ENCODE peak calls at places on chromosomes 13 and 19, in ten cellular contexts. One of them, this sample, is unnamed.

GRCh38 chr13:45851171-45851889 is at the start of gene SIAH3:
- DNase-seq in HTR-8/SVneo: no peak
- DNase-seq in left lung: peak; percentile 74
- DNase-seq in mucosa of gallbladder: no peak
- DNase-seq in thoracic aorta: no peak
- DNase-seq in SW 1271: no peak
- DNase-seq in HEK293T: no peak
- DNase-seq in HFF-Myc: no peak
- DNase-seq in neural crest cell: no peak
- DNase-seq in RCC 7860: no peak
- DNase-seq in this sample: no peak

GRCh38 chr19:30543243-30543945 is 171.2 kb downstream of the ZNF536 start:
- DNase-seq in HTR-8/SVneo: no peak
- DNase-seq in left lung: no peak
- DNase-seq in mucosa of gallbladder: no peak
- DNase-seq in thoracic aorta: no peak
- DNase-seq in SW 1271: no peak
- DNase-seq in HEK293T: no peak
- DNase-seq in HFF-Myc: no peak
- DNase-seq in neural crest cell: no peak
- DNase-seq in RCC 7860: no peak
- DNase-seq in this sample: no peak

GRCh38 chr19:2391118-2391725 is 31.2 kb downstream of the TMPRSS9 start:
- DNase-seq in HTR-8/SVneo: peak; percentile 53
- DNase-seq in left lung: no peak
- DNase-seq in mucosa of gallbladder: peak; percentile 37
- DNase-seq in thoracic aorta: no peak
- DNase-seq in SW 1271: peak; percentile 68
- DNase-seq in HEK293T: peak; percentile 59
- DNase-seq in HFF-Myc: peak; percentile 65
- DNase-seq in neural crest cell: no peak
- DNase-seq in RCC 7860: peak; percentile 52
- DNase-seq in this sample: no peak

GRCh38 chr13:93561553-93561952 is 334.9 kb downstream of the GPC6 start:
- DNase-seq in HTR-8/SVneo: no peak
- DNase-seq in left lung: no peak
- DNase-seq in mucosa of gallbladder: no peak
- DNase-seq in thoracic aorta: no peak
- DNase-seq in SW 1271: no peak
- DNase-seq in HEK293T: no peak
- DNase-seq in HFF-Myc: no peak
- DNase-seq in neural crest cell: no peak
- DNase-seq in RCC 7860: no peak
- DNase-seq in this sample: no peak

GRCh38 chr19:1223018-1223855 is 14.6 kb downstream of the CBARP start:
- DNase-seq in HTR-8/SVneo: peak; percentile 43
- DNase-seq in left lung: no peak
- DNase-seq in mucosa of gallbladder: no peak
- DNase-seq in thoracic aorta: no peak
- DNase-seq in SW 1271: peak; percentile 21
- DNase-seq in HEK293T: peak; percentile 65
- DNase-seq in HFF-Myc: no peak
- DNase-seq in neural crest cell: no peak
- DNase-seq in RCC 7860: peak; percentile 34
- DNase-seq in this sample: no peak

GRCh38 chr19:5244351-5244750 is 96.3 kb downstream of the PTPRS start:
- DNase-seq in HTR-8/SVneo: no peak
- DNase-seq in left lung: no peak
- DNase-seq in mucosa of gallbladder: no peak
- DNase-seq in thoracic aorta: no peak
- DNase-seq in SW 1271: no peak
- DNase-seq in HEK293T: no peak
- DNase-seq in HFF-Myc: no peak
- DNase-seq in neural crest cell: no peak
- DNase-seq in RCC 7860: no peak
- DNase-seq in this sample: no peak

GRCh38 chr19:1811472-1811894 is 593 bp downstream of the ATP8B3 start:
- DNase-seq in HTR-8/SVneo: peak; percentile 70
- DNase-seq in left lung: peak; percentile 91
- DNase-seq in mucosa of gallbladder: peak; percentile 71
- DNase-seq in thoracic aorta: peak; percentile 58
- DNase-seq in SW 1271: peak; percentile 84
- DNase-seq in HEK293T: no peak
- DNase-seq in HFF-Myc: no peak
- DNase-seq in neural crest cell: no peak
- DNase-seq in RCC 7860: peak; percentile 95
- DNase-seq in this sample: peak; percentile 82

GRCh38 chr13:43348397-43348796 is 325.0 kb downstream of the DNAJC15 start:
- DNase-seq in HTR-8/SVneo: no peak
- DNase-seq in left lung: no peak
- DNase-seq in mucosa of gallbladder: no peak
- DNase-seq in thoracic aorta: no peak
- DNase-seq in SW 1271: no peak
- DNase-seq in HEK293T: no peak
- DNase-seq in HFF-Myc: no peak
- DNase-seq in neural crest cell: no peak
- DNase-seq in RCC 7860: peak; percentile 18
- DNase-seq in this sample: no peak

GRCh38 chr13:40130871-40131636 is 475.6 kb downstream of the COG6 start:
- DNase-seq in HTR-8/SVneo: no peak
- DNase-seq in left lung: no peak
- DNase-seq in mucosa of gallbladder: no peak
- DNase-seq in thoracic aorta: no peak
- DNase-seq in SW 1271: peak; percentile 10
- DNase-seq in HEK293T: no peak
- DNase-seq in HFF-Myc: no peak
- DNase-seq in neural crest cell: no peak
- DNase-seq in RCC 7860: peak; percentile 78
- DNase-seq in this sample: no peak

GRCh38 chr19:51514866-51515481 is 13.4 kb upstream of the SIGLEC12 start:
- DNase-seq in HTR-8/SVneo: peak; percentile 54
- DNase-seq in left lung: no peak
- DNase-seq in mucosa of gallbladder: peak; percentile 26
- DNase-seq in thoracic aorta: no peak
- DNase-seq in SW 1271: peak; percentile 43
- DNase-seq in HEK293T: peak; percentile 46
- DNase-seq in HFF-Myc: peak; percentile 37
- DNase-seq in neural crest cell: peak; percentile 6
- DNase-seq in RCC 7860: peak; percentile 17
- DNase-seq in this sample: no peak

GRCh38 chr19:17006579-17006978 is 20.0 kb downstream of the CPAMD8 start:
- DNase-seq in HTR-8/SVneo: no peak
- DNase-seq in left lung: peak; percentile 2
- DNase-seq in mucosa of gallbladder: no peak
- DNase-seq in thoracic aorta: no peak
- DNase-seq in SW 1271: no peak
- DNase-seq in HEK293T: no peak
- DNase-seq in HFF-Myc: no peak
- DNase-seq in neural crest cell: no peak
- DNase-seq in RCC 7860: no peak
- DNase-seq in this sample: no peak

GRCh38 chr13:26022538-26023292 is 29.1 kb downstream of the SHISA2 start:
- DNase-seq in HTR-8/SVneo: peak; percentile 74
- DNase-seq in left lung: peak; percentile 86
- DNase-seq in mucosa of gallbladder: peak; percentile 85
- DNase-seq in thoracic aorta: peak; percentile 41
- DNase-seq in SW 1271: no peak
- DNase-seq in HEK293T: peak; percentile 26
- DNase-seq in HFF-Myc: no peak
- DNase-seq in neural crest cell: peak; percentile 7
- DNase-seq in RCC 7860: peak; percentile 99
- DNase-seq in this sample: peak; percentile 87

GRCh38 chr13:25699600-25699999 is 327.8 kb downstream of the ATP8A2 start:
- DNase-seq in HTR-8/SVneo: no peak
- DNase-seq in left lung: no peak
- DNase-seq in mucosa of gallbladder: no peak
- DNase-seq in thoracic aorta: no peak
- DNase-seq in SW 1271: no peak
- DNase-seq in HEK293T: no peak
- DNase-seq in HFF-Myc: no peak
- DNase-seq in neural crest cell: no peak
- DNase-seq in RCC 7860: no peak
- DNase-seq in this sample: no peak

GRCh38 chr19:41218249-41218614 is 791 bp upstream of the AXL start:
- DNase-seq in HTR-8/SVneo: no peak
- DNase-seq in left lung: no peak
- DNase-seq in mucosa of gallbladder: no peak
- DNase-seq in thoracic aorta: no peak
- DNase-seq in SW 1271: no peak
- DNase-seq in HEK293T: no peak
- DNase-seq in HFF-Myc: no peak
- DNase-seq in neural crest cell: no peak
- DNase-seq in RCC 7860: no peak
- DNase-seq in this sample: no peak

GRCh38 chr19:55666343-55667005 is 8.6 kb upstream of the EPN1 start:
- DNase-seq in HTR-8/SVneo: no peak
- DNase-seq in left lung: peak; percentile 55
- DNase-seq in mucosa of gallbladder: no peak
- DNase-seq in thoracic aorta: no peak
- DNase-seq in SW 1271: no peak
- DNase-seq in HEK293T: no peak
- DNase-seq in HFF-Myc: no peak
- DNase-seq in neural crest cell: no peak
- DNase-seq in RCC 7860: no peak
- DNase-seq in this sample: no peak

GRCh38 chr19:22733691-22734090 is 50.3 kb downstream of the ZNF99 start:
- DNase-seq in HTR-8/SVneo: no peak
- DNase-seq in left lung: no peak
- DNase-seq in mucosa of gallbladder: no peak
- DNase-seq in thoracic aorta: no peak
- DNase-seq in SW 1271: no peak
- DNase-seq in HEK293T: no peak
- DNase-seq in HFF-Myc: no peak
- DNase-seq in neural crest cell: no peak
- DNase-seq in RCC 7860: no peak
- DNase-seq in this sample: no peak

GRCh38 chr19:42201489-42202289 is 15.8 kb downstream of the DEDD2 start:
- DNase-seq in HTR-8/SVneo: no peak
- DNase-seq in left lung: peak; percentile 88
- DNase-seq in mucosa of gallbladder: no peak
- DNase-seq in thoracic aorta: no peak
- DNase-seq in SW 1271: no peak
- DNase-seq in HEK293T: no peak
- DNase-seq in HFF-Myc: no peak
- DNase-seq in neural crest cell: no peak
- DNase-seq in RCC 7860: no peak
- DNase-seq in this sample: peak; percentile 84

GRCh38 chr19:58511353-58512208 is at the start of gene SLC27A5:
- DNase-seq in HTR-8/SVneo: no peak
- DNase-seq in left lung: no peak
- DNase-seq in mucosa of gallbladder: peak; percentile 61
- DNase-seq in thoracic aorta: no peak
- DNase-seq in SW 1271: no peak
- DNase-seq in HEK293T: no peak
- DNase-seq in HFF-Myc: no peak
- DNase-seq in neural crest cell: no peak
- DNase-seq in RCC 7860: no peak
- DNase-seq in this sample: no peak

GRCh38 chr19:35142531-35143230 is 374 bp upstream of the FXYD7 start:
- DNase-seq in HTR-8/SVneo: no peak
- DNase-seq in left lung: no peak
- DNase-seq in mucosa of gallbladder: no peak
- DNase-seq in thoracic aorta: no peak
- DNase-seq in SW 1271: peak; percentile 40
- DNase-seq in HEK293T: peak; percentile 63
- DNase-seq in HFF-Myc: no peak
- DNase-seq in neural crest cell: peak; percentile 66
- DNase-seq in RCC 7860: no peak
- DNase-seq in this sample: peak; percentile 80

GRCh38 chr13:44068737-44069136 is 189.0 kb downstream of the LACC1 start:
- DNase-seq in HTR-8/SVneo: peak; percentile 36
- DNase-seq in left lung: no peak
- DNase-seq in mucosa of gallbladder: no peak
- DNase-seq in thoracic aorta: no peak
- DNase-seq in SW 1271: peak; percentile 66
- DNase-seq in HEK293T: no peak
- DNase-seq in HFF-Myc: no peak
- DNase-seq in neural crest cell: no peak
- DNase-seq in RCC 7860: peak; percentile 68
- DNase-seq in this sample: no peak

GRCh38 chr19:6058411-6059201 is 51.7 kb downstream of the RFX2 start:
- DNase-seq in HTR-8/SVneo: no peak
- DNase-seq in left lung: no peak
- DNase-seq in mucosa of gallbladder: no peak
- DNase-seq in thoracic aorta: no peak
- DNase-seq in SW 1271: no peak
- DNase-seq in HEK293T: no peak
- DNase-seq in HFF-Myc: no peak
- DNase-seq in neural crest cell: no peak
- DNase-seq in RCC 7860: no peak
- DNase-seq in this sample: no peak

GRCh38 chr13:27917121-27917947 is 2.5 kb upstream of the PDX1 start:
- DNase-seq in HTR-8/SVneo: no peak
- DNase-seq in left lung: no peak
- DNase-seq in mucosa of gallbladder: no peak
- DNase-seq in thoracic aorta: no peak
- DNase-seq in SW 1271: no peak
- DNase-seq in HEK293T: peak; percentile 62
- DNase-seq in HFF-Myc: no peak
- DNase-seq in neural crest cell: no peak
- DNase-seq in RCC 7860: no peak
- DNase-seq in this sample: no peak

GRCh38 chr13:57982782-57983181 is 351.2 kb downstream of the PCDH17 start:
- DNase-seq in HTR-8/SVneo: no peak
- DNase-seq in left lung: no peak
- DNase-seq in mucosa of gallbladder: no peak
- DNase-seq in thoracic aorta: no peak
- DNase-seq in SW 1271: no peak
- DNase-seq in HEK293T: no peak
- DNase-seq in HFF-Myc: no peak
- DNase-seq in neural crest cell: no peak
- DNase-seq in RCC 7860: no peak
- DNase-seq in this sample: no peak

GRCh38 chr19:45010306-45010705 is 9.0 kb downstream of the RELB start:
- DNase-seq in HTR-8/SVneo: no peak
- DNase-seq in left lung: no peak
- DNase-seq in mucosa of gallbladder: no peak
- DNase-seq in thoracic aorta: no peak
- DNase-seq in SW 1271: no peak
- DNase-seq in HEK293T: no peak
- DNase-seq in HFF-Myc: no peak
- DNase-seq in neural crest cell: no peak
- DNase-seq in RCC 7860: no peak
- DNase-seq in this sample: no peak

GRCh38 chr19:55270172-55270942 is 9.6 kb downstream of the HSPBP1 start:
- DNase-seq in HTR-8/SVneo: no peak
- DNase-seq in left lung: peak; percentile 50
- DNase-seq in mucosa of gallbladder: no peak
- DNase-seq in thoracic aorta: no peak
- DNase-seq in SW 1271: no peak
- DNase-seq in HEK293T: no peak
- DNase-seq in HFF-Myc: no peak
- DNase-seq in neural crest cell: no peak
- DNase-seq in RCC 7860: no peak
- DNase-seq in this sample: no peak

GRCh38 chr19:40506099-40506498 is 39.3 kb downstream of the SPTBN4 start:
- DNase-seq in HTR-8/SVneo: no peak
- DNase-seq in left lung: no peak
- DNase-seq in mucosa of gallbladder: no peak
- DNase-seq in thoracic aorta: no peak
- DNase-seq in SW 1271: no peak
- DNase-seq in HEK293T: no peak
- DNase-seq in HFF-Myc: no peak
- DNase-seq in neural crest cell: no peak
- DNase-seq in RCC 7860: no peak
- DNase-seq in this sample: no peak

GRCh38 chr19:31883299-31883990 is 462.0 kb upstream of the ZNF507 start:
- DNase-seq in HTR-8/SVneo: no peak
- DNase-seq in left lung: no peak
- DNase-seq in mucosa of gallbladder: no peak
- DNase-seq in thoracic aorta: no peak
- DNase-seq in SW 1271: no peak
- DNase-seq in HEK293T: no peak
- DNase-seq in HFF-Myc: no peak
- DNase-seq in neural crest cell: no peak
- DNase-seq in RCC 7860: no peak
- DNase-seq in this sample: no peak

GRCh38 chr13:40404967-40405716 is 261.3 kb downstream of the FOXO1 start:
- DNase-seq in HTR-8/SVneo: no peak
- DNase-seq in left lung: no peak
- DNase-seq in mucosa of gallbladder: no peak
- DNase-seq in thoracic aorta: no peak
- DNase-seq in SW 1271: no peak
- DNase-seq in HEK293T: no peak
- DNase-seq in HFF-Myc: no peak
- DNase-seq in neural crest cell: no peak
- DNase-seq in RCC 7860: no peak
- DNase-seq in this sample: no peak

This sample was measured in upper lobe of right lung.